ENCODE peak calls at places on chromosomes 12 and 14, in four cellular contexts. Z, A, G and J are unnamed samples.

GRCh38 chr12:39011161-39011560 is 105.8 kb upstream of the CPNE8 start:
- DNase-seq in Z (no peak), A (no peak), G (no peak), J (no peak)

GRCh38 chr14:35818346-35819115 is 7.6 kb upstream of the BRMS1L start:
- DNase-seq in Z (peak), G (peak), A (peak), J (peak)

GRCh38 chr14:31205681-31206535 is 1.7 kb downstream of the HECTD1 start:
- DNase-seq in G (peak), A (peak), Z (peak), J (no peak)

GRCh38 chr14:91413547-91414474 is 3.8 kb downstream of the CCDC88C start:
- DNase-seq in G (no peak), Z (no peak), A (no peak), J (no peak)

GRCh38 chr12:119178544-119179334 is at the start of gene HSPB8:
- DNase-seq in Z (peak), G (peak), A (peak), J (no peak)

GRCh38 chr12:120247621-120248030 is 17.9 kb downstream of the PXN start:
- DNase-seq in G (no peak), Z (no peak), A (no peak), J (no peak)

GRCh38 chr12:40144023-40144422 is 38.1 kb upstream of the SLC2A13 start:
- DNase-seq in Z (no peak), A (peak), G (no peak), J (no peak)

GRCh38 chr12:24770334-24770733 is 178.6 kb downstream of the BCAT1 start:
- DNase-seq in Z (no peak), G (no peak), A (no peak), J (no peak)

GRCh38 chr12:12481636-12482035 is 81.0 kb downstream of the DUSP16 start:
- DNase-seq in Z (no peak), G (no peak), A (no peak), J (peak)

GRCh38 chr12:92859650-92860386 is 69.3 kb downstream of the EEA1 start:
- DNase-seq in A (no peak), G (no peak), Z (no peak), J (no peak)

GRCh38 chr14:57617510-57617909 is 123.9 kb upstream of the CCDC198 start:
- DNase-seq in A (no peak), G (no peak), Z (no peak), J (no peak)

GRCh38 chr14:37197421-37198272 is at the start of gene MIPOL1:
- DNase-seq in A (peak), Z (no peak), G (peak), J (no peak)

GRCh38 chr14:87233266-87233665 is 759.7 kb downstream of the GALC start:
- DNase-seq in Z (no peak), G (no peak), A (no peak), J (no peak)

GRCh38 chr14:93033039-93033982 is 82.4 kb downstream of the ITPK1 start:
- DNase-seq in Z (no peak), A (no peak), G (no peak), J (no peak)